ENCODE peak calls at places on chromosomes 7 and 10, in seven cellular contexts. V, K, H, A, P, X and J are unnamed samples.
A peak's percentile ranks its signal among the peaks of the same experiment; 100 is the strongest.

GRCh38 chr10:6204341-6205191 is 1.8 kb downstream of the PFKFB3 start:
- DNase-seq in V (no peak), K (peak; percentile 62), H (no peak), A (peak; percentile 94), P (no peak), X (peak; percentile 91), J (peak; percentile 66)

GRCh38 chr10:103569877-103570276 is 76.4 kb downstream of the NEURL1 start:
- DNase-seq in V (no peak), K (no peak), H (no peak), A (no peak), P (no peak), X (no peak), J (no peak)

GRCh38 chr7:2864999-2865670 is 21.0 kb upstream of the GNA12 start:
- DNase-seq in V (peak; percentile 79), K (peak; percentile 36), H (peak; percentile 88), A (peak; percentile 61), P (peak; percentile 48), X (peak; percentile 44), J (peak; percentile 79)

GRCh38 chr10:106565546-106565945 is 599.0 kb downstream of the SORCS1 start:
- DNase-seq in V (no peak), K (peak; percentile 9), H (no peak), A (peak; percentile 46), P (no peak), X (peak; percentile 70), J (peak; percentile 25)

GRCh38 chr7:27156901-27157716 is 634 bp upstream of the HOXA7 start:
- DNase-seq in V (no peak), K (no peak), H (no peak), A (peak; percentile 57), P (no peak), X (no peak), J (no peak)

GRCh38 chr7:47573758-47574472 is 8.0 kb downstream of the TNS3 start:
- DNase-seq in V (no peak), K (peak; percentile 94), H (no peak), A (peak; percentile 93), P (no peak), X (no peak), J (peak; percentile 87)

GRCh38 chr10:35643976-35644799 is 2.1 kb upstream of the FZD8 start:
- DNase-seq in V (no peak), K (no peak), H (peak; percentile 46), A (peak; percentile 50), P (no peak), X (no peak), J (no peak)

GRCh38 chr10:16948335-16948734 is 131.1 kb upstream of the RSU1 start:
- DNase-seq in V (no peak), K (no peak), H (no peak), A (no peak), P (no peak), X (no peak), J (no peak)

GRCh38 chr7:71132521-71133231 is 732 bp downstream of the GALNT17 start:
- DNase-seq in V (no peak), K (peak; percentile 14), H (peak; percentile 72), A (peak; percentile 12), P (no peak), X (peak; percentile 6), J (peak; percentile 26)

GRCh38 chr10:70615784-70616511 is 13.4 kb upstream of the PRF1 start:
- DNase-seq in V (no peak), K (peak; percentile 97), H (no peak), A (no peak), P (no peak), X (peak; percentile 32), J (no peak)

GRCh38 chr7:47535033-47535703 is 46.7 kb downstream of the TNS3 start:
- DNase-seq in V (no peak), K (peak; percentile 39), H (no peak), A (peak; percentile 34), P (no peak), X (no peak), J (peak; percentile 42)

GRCh38 chr10:119523916-119524719 is 18.4 kb downstream of the RGS10 start:
- DNase-seq in V (no peak), K (no peak), H (no peak), A (no peak), P (no peak), X (no peak), J (no peak)

GRCh38 chr10:119520283-119520682 is 22.2 kb downstream of the RGS10 start:
- DNase-seq in V (peak; percentile 72), K (no peak), H (no peak), A (no peak), P (no peak), X (no peak), J (no peak)

GRCh38 chr10:119522747-119523426 is 19.6 kb downstream of the RGS10 start:
- DNase-seq in V (no peak), K (no peak), H (no peak), A (no peak), P (peak; percentile 99), X (peak; percentile 16), J (no peak)

GRCh38 chr10:119518936-119519335 is 23.6 kb downstream of the RGS10 start:
- DNase-seq in V (no peak), K (no peak), H (no peak), A (no peak), P (no peak), X (no peak), J (no peak)

DNA sequence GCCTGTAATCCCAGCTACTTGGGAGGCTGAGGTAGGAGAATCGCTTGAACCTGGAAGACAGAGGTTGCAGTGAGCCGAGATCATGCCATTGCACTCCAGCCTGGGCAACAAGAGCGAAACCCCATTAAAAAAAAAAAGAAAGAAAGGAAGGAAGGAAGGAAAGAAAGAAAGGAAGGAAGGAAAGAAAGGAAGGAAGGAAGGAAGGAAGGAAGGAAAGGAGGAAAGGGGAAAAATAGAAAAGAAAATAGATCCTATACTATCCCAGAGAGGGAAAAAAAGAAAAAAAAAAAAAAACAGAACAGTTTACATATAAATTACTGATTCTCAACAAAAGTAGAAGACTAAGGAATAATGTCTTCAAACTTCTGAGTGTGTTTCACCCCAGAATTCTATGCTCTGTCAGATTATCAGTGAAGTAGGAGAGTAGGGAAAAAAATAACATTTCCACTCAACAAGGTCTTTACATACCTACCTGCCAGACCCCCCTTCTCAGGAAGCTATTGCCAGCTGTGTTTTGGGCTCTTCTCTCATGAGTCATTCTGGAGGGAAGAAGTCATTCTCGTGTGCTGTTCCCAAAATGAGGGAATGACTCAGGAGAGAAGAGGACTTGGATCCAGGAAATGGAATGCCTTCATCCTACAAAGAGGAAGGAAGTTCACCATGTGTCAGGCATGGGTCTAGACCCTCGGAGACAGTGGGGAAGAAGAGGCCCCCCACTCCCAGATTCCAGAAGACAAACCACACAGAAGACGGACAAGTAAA is 20.9 kb downstream of the RGS10 start:
- DNase-seq in V (no peak), K (peak; percentile 88), H (no peak), A (peak; percentile 89), P (peak; percentile 89), X (peak; percentile 70), J (peak; percentile 93)
- H3K4me2 ChIP-seq in V (peak overlapping the region; percentile 11), K (peak overlapping the region; percentile 39), H (no peak overlapping the region), A (no peak overlapping the region), P (peak overlapping the region; percentile 67), X (peak overlapping the region; percentile 4), J (peak overlapping the region; percentile 15)

GRCh38 chr10:49613160-49613881 is 516 bp upstream of the CHAT start:
- DNase-seq in V (no peak), K (no peak), H (peak; percentile 36), A (no peak), P (no peak), X (no peak), J (no peak)

GRCh38 chr10:49612513-49613159 is 1.2 kb upstream of the CHAT start:
- DNase-seq in V (peak; percentile 69), K (no peak), H (peak; percentile 93), A (no peak), P (no peak), X (no peak), J (no peak)

GRCh38 chr10:49610735-49611165 is 640 bp downstream of the SLC18A3 start:
- DNase-seq in V (no peak), K (no peak), H (no peak), A (no peak), P (no peak), X (no peak), J (no peak)

GRCh38 chr10:49611166-49611814 is 1.2 kb downstream of the SLC18A3 start:
- DNase-seq in V (no peak), K (no peak), H (peak; percentile 84), A (peak; percentile 22), P (no peak), X (no peak), J (no peak)

GRCh38 chr10:49611815-49612512 is 1.9 kb downstream of the SLC18A3 start:
- DNase-seq in V (no peak), K (no peak), H (peak; percentile 38), A (no peak), P (no peak), X (peak; percentile 30), J (no peak)
- TF ChIP-seq EZH2 in V (no peak), K (peak; percentile 20), H (no peak), A (no peak), P (no peak), X (no peak), J (peak; percentile 54)

GRCh38 chr7:55369427-55369826 is 4.3 kb downstream of the LANCL2 start:
- DNase-seq in V (no peak), K (peak; percentile 91), H (no peak), A (peak; percentile 97), P (no peak), X (no peak), J (peak; percentile 79)

GRCh38 chr7:55365103-55365679 is at the start of gene LANCL2:
- DNase-seq in V (peak; percentile 41), K (peak; percentile 27), H (peak; percentile 72), A (peak; percentile 60), P (no peak), X (no peak), J (peak; percentile 40)

GRCh38 chr7:55367283-55367840 is 2.2 kb downstream of the LANCL2 start:
- DNase-seq in V (no peak), K (no peak), H (no peak), A (no peak), P (no peak), X (no peak), J (no peak)

GRCh38 chr7:55365680-55366460 is 733 bp downstream of the LANCL2 start:
- DNase-seq in V (peak; percentile 91), K (peak; percentile 96), H (peak; percentile 94), A (peak; percentile 97), P (peak; percentile 93), X (peak; percentile 96), J (peak; percentile 98)

DNA sequence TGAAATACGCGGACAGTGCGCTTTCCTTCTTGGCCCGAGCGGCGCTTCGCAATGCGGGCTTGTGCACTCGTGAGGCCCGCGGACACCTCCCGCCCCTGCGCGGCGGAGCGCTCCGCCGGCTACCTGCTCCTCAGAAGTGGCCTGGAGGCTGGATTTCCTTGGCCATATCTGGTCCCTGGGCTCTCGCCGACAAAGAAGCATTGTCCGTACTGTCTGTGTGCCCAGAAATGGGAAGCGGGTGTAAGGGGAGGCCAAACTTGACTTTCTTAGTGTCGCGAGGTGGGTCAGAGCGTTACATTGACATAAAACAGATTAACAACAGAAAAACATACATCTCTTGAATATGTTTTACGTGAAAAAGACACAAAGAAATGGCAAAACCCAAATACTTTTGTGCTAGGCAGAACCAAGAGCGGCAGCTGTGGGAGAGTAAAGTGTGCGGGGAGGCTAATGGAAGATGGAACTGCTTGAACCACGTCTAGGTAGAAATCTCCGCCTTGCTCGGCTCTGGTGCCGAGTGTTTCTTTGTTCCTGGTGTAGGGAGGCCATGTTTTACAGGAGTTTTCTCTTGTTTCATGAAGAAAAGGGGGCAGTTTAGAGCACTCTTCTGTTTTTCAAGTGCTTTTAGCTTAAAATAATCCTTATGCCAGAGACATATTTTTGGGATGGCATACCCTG is 1.5 kb downstream of the LANCL2 start:
- DNase-seq in V (no peak), K (no peak), H (peak; percentile 57), A (peak; percentile 30), P (no peak), X (no peak), J (no peak)
- H3K4me2 ChIP-seq in V (peak overlapping the region; percentile 94), K (peak overlapping the region; percentile 92), H (peak overlapping the region; percentile 85), A (peak overlapping the region; percentile 97), P (peak overlapping the region; percentile 91), X (peak overlapping the region; percentile 89), J (peak overlapping the region; percentile 73)

GRCh38 chr10:21208666-21209316 is 311.7 kb upstream of the NEBL start:
- DNase-seq in V (peak; percentile 50), K (no peak), H (peak; percentile 32), A (no peak), P (no peak), X (peak; percentile 19), J (peak; percentile 6)
- TF ChIP-seq EZH2 in V (no peak), K (no peak), H (no peak), A (no peak), P (no peak), X (no peak), J (no peak)